ENCODE peak calls at places on chromosomes 7 and 10, in ten cellular contexts. D, M, A, K, U, J, N, G, P and O are unnamed samples.

GRCh38 chr7:83517026-83517700 is 131.8 kb downstream of the SEMA3E start:
- DNase-seq in P (no peak), D (no peak), A (no peak), G (no peak), N (no peak), K (no peak), J (no peak), U (no peak), M (no peak), O (no peak)

GRCh38 chr7:66013938-66014337 is 31.9 kb upstream of the GUSB start:
- DNase-seq in M (peak; percentile 81), P (no peak), A (peak; percentile 56), G (no peak), J (no peak), D (no peak), N (peak; percentile 62), K (peak; percentile 23), U (no peak), O (no peak)

GRCh38 chr7:151853896-151854807 is 22.8 kb downstream of the PRKAG2 start:
- DNase-seq in M (no peak), D (no peak), U (no peak), G (peak; percentile 56), P (no peak), J (peak; percentile 39), K (no peak), A (peak; percentile 60), N (no peak), O (peak; percentile 66)

GRCh38 chr7:33882040-33882800 is 23.1 kb upstream of the BMPER start:
- DNase-seq in N (peak; percentile 18), J (no peak), P (no peak), K (no peak), M (peak; percentile 50), A (peak; percentile 43), G (no peak), U (no peak), D (no peak), O (no peak)

GRCh38 chr10:75512534-75512933 is 81.1 kb downstream of the LRMDA start:
- DNase-seq in D (no peak), U (no peak), M (no peak), J (no peak), K (no peak), G (no peak), P (no peak), A (no peak), N (no peak), O (no peak)

GRCh38 chr7:93601363-93601762 is 26.8 kb upstream of the CALCR start:
- DNase-seq in N (no peak), M (no peak), K (no peak), D (no peak), P (no peak), U (no peak), G (no peak), A (no peak), J (no peak), O (no peak)

GRCh38 chr10:1163204-1163660 is 107.0 kb downstream of the WDR37 start:
- DNase-seq in D (no peak), A (no peak), N (peak; percentile 9), U (no peak), G (no peak), M (no peak), P (no peak), J (no peak), K (no peak), O (peak; percentile 38)

GRCh38 chr10:30059209-30060107 is at the start of gene JCAD:
- DNase-seq in K (peak; percentile 47), D (peak; percentile 70), A (peak; percentile 82), M (peak; percentile 87), U (no peak), N (peak; percentile 51), P (peak; percentile 68), J (peak; percentile 30), G (peak; percentile 81), O (peak; percentile 90)

GRCh38 chr10:92181575-92181974 is 109.3 kb downstream of the CPEB3 start:
- DNase-seq in G (no peak), M (no peak), D (no peak), N (no peak), K (peak; percentile 24), J (no peak), U (no peak), P (no peak), A (no peak), O (no peak)

GRCh38 chr10:92184977-92185376 is 105.9 kb downstream of the CPEB3 start:
- DNase-seq in D (no peak), M (no peak), A (no peak), N (no peak), K (no peak), G (no peak), P (no peak), J (no peak), U (no peak), O (no peak)

GRCh38 chr10:92183199-92183598 is 107.7 kb downstream of the CPEB3 start:
- DNase-seq in A (no peak), D (no peak), M (no peak), U (no peak), P (no peak), N (no peak), J (no peak), K (no peak), G (no peak), O (no peak)

DNA sequence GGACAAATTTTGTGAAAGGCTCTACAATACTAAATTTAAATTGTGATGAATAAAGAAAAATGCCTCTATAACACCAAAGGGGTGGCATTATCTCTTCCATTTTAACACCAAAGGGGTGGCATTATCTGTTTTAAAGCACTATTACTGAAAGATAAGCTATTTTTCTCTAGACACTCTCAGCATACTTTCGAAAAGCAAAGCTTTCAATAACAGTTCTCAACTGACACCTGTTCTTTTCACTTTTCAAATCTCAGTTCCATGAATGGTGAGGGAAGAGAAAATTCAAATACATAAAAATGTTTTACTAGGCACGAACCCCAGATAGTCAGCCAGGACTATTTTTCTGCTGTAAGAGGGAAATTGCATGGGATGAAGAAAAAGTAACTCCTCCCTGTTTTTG is 103.8 kb downstream of the CPEB3 start:
- DNase-seq in U (no peak), N (no peak), J (no peak), A (no peak), G (no peak), P (no peak), M (no peak), K (no peak), D (no peak), O (no peak)
- TF ChIP-seq POLR2A in U (no peak), N (no peak), J (no peak), A (no peak), G (no peak), P (no peak), M (no peak), K (no peak), D (no peak), O (no peak)

DNA sequence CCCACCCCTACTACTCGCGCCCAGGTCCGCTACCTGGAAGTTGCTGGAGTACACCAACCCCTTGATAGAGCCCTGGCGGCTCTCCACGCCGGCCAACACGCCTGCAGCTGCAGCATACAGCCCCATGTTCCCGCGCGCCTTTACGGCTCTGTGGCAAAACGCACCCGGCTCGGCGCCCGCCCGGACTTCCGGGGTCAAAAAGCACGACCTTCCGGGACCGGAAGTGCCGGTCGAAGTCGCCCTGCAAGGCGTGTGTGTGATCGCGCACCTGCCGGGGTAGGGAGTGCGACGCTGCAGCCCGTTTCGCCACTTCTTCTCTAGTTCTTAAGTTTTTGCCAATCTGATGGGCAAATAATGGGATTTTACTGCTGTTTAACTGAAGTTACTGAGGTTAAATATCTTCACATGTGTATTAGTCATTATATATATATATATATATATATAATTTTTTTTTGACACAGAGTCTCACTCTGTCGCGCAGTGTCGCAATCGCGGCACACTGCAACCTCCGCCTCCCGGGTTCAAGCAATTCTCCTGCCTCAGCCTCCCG is at the start of gene NSUN5:
- DNase-seq in D (peak; percentile 27), A (peak; percentile 94), G (peak; percentile 92), P (peak; percentile 72), U (peak; percentile 56), N (peak; percentile 89), K (peak; percentile 89), M (peak; percentile 91), J (peak; percentile 65), O (peak; percentile 98)
- TF ChIP-seq POLR2A in D (peak; percentile 63), A (no peak), G (peak; percentile 42), P (no peak), U (peak; percentile 93), N (peak; percentile 39), K (peak; percentile 80), M (no peak), J (no peak), O (peak; percentile 27)

DNA sequence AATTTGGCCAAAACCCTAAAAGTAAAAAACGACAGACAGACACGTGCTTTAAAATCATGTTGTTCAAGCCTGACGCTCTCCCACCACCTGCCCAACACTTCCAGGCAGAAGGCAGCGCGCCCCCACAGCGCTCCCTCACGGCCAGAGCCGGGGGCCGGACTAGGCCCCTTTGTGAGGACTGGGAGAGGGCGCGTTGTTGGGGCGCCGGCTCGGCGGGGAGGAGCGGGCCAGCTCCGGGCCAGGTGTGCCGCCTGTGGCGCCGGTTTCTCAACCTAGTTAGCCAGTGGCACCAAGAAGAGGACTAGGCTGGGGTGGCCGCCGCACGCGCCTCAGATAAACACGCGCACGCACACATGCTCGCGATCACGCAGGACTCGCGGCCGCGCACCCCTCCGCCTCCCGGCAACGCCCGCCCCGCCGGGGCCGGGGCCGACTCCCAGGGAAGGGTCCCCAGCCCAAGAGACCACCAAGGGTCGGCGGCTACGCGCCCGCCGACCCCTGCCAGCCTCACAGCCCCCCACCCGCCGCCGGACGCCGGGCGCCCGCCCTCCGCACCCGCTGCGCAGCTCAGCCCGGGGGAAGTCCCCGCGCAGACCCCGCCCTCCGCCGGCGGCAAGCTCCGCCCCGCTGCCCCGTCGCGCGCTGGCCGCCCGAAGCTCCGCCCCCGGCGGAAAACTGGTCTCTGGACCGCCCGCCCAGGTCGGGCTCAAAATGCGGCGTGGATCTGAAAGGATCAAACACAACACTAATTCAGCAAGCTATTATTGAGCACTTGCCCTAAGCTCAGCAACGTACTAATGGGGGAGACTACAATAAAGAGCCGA is at the start of gene IMMP2L:
- DNase-seq in M (peak; percentile 91), N (peak; percentile 85), P (peak; percentile 75), A (peak; percentile 91), U (peak; percentile 46), D (peak; percentile 78), G (peak; percentile 93), K (peak; percentile 69), J (peak; percentile 77), O (peak; percentile 97)
- TF ChIP-seq POLR2A in M (no peak), N (peak; percentile 70), P (peak; percentile 93), A (peak; percentile 51), U (peak; percentile 83), D (peak; percentile 58), G (peak; percentile 70), K (peak; percentile 43), J (no peak), O (no peak)

GRCh38 chr7:99627513-99627912 is 10.8 kb downstream of the ZSCAN25 start:
- DNase-seq in M (no peak), G (no peak), K (no peak), J (no peak), D (no peak), P (no peak), U (no peak), N (no peak), A (no peak), O (no peak)

GRCh38 chr7:99626661-99627060 is 9.9 kb downstream of the ZSCAN25 start:
- DNase-seq in U (no peak), J (no peak), P (no peak), M (no peak), A (no peak), K (no peak), D (no peak), G (no peak), N (no peak), O (no peak)

GRCh38 chr7:99629643-99630042 is 12.9 kb downstream of the ZSCAN25 start:
- DNase-seq in J (no peak), M (no peak), A (no peak), D (no peak), K (no peak), U (no peak), P (no peak), N (no peak), G (no peak), O (no peak)

GRCh38 chr7:99631311-99632109 is 14.8 kb downstream of the ZSCAN25 start:
- DNase-seq in P (no peak), U (no peak), G (no peak), N (peak; percentile 24), K (peak; percentile 48), A (peak; percentile 62), D (no peak), M (peak; percentile 61), J (no peak), O (no peak)

DNA sequence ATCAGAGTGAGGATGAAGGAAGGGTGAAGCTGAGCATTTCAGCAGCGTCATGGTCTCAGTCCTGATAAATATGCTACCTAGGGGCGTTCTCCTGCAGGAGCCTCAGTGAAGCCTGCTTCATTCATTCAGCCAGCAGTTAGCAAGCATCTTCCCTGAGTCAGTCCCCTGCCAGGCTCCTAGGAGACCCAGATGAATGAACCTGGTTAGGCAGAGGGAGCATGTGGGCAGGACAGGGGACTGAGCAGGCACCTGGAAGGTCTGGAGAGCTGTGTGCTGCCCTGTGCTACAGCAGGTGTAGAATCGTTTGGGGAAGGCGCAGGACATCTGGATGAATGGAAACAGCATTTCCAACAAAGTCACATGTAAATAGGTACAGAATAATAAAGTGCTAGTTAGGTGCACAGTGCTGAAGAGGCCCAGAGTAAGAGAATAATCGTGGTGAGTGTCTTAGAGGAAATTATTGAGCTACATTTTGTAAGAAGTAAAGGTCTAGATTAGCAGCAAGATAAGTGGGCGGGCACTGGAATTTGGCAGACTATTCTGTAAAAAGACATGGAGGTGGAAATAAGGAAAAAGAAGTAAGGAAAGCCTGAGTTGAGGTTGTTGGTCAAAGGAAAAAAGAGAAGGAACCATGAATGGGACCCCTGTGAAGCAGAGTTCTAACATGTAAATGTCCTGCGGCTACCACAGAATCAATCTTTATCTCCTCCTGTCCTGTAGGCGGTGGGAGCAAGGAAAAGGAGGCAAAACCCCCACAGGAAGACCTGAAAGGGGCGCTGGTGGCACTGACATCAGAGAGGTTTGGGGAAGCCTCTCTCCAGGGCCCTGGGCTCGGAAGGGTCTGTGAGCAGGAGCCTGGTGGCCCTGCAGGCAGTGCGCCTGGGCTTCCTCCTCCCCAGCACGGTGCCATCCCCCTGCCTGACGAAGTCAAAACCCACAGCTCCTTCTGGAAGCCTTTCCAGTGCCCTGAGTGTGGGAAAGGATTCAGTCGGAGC is 12.0 kb downstream of the ZSCAN25 start:
- DNase-seq in P (no peak), G (no peak), A (no peak), M (no peak), U (no peak), N (no peak), J (no peak), K (no peak), D (no peak), O (no peak)
- TF ChIP-seq POLR2A in P (no peak), G (no peak), A (no peak), M (no peak), U (no peak), N (no peak), J (no peak), K (no peak), D (no peak), O (no peak)